ENCODE peak calls at places on chromosomes 16 and 17, in seven cellular contexts. One of them, this sample, is unnamed. For H3K4me1 and H3K36me3, the result is how much of the 10 kb centered on the place peaks cover.

GRCh38 chr17:7651959-7652658 is 1.4 kb downstream of the ATP1B2 start:
- DNase-seq in lung: no peak
- DNase-seq in esophagus squamous epithelium: no peak
- DNase-seq in uterus: no peak
- DNase-seq in CD8-positive, alpha-beta T cell: no peak
- DNase-seq in CD4-positive, alpha-beta memory T cell: no peak
- DNase-seq in IMR-90: no peak
- DNase-seq in this sample: no peak

GRCh38 chr17:58527949-58528348 is 13.5 kb upstream of the MTMR4 start:
- DNase-seq in CD4-positive, alpha-beta memory T cell: no peak
- DNase-seq in lung: no peak
- DNase-seq in uterus: no peak
- DNase-seq in IMR-90: peak
- DNase-seq in CD8-positive, alpha-beta T cell: no peak
- DNase-seq in esophagus squamous epithelium: no peak
- DNase-seq in this sample: no peak

GRCh38 chr16:89324056-89325010 is 106.8 kb downstream of the ZNF778 start:
- DNase-seq in esophagus squamous epithelium: no peak
- DNase-seq in IMR-90: peak
- DNase-seq in uterus: no peak
- DNase-seq in CD8-positive, alpha-beta T cell: no peak
- DNase-seq in lung: no peak
- DNase-seq in CD4-positive, alpha-beta memory T cell: no peak
- DNase-seq in this sample: peak

GRCh38 chr16:8237452-8237851 is 352.9 kb downstream of the TMEM114 start:
- DNase-seq in CD4-positive, alpha-beta memory T cell: no peak
- DNase-seq in esophagus squamous epithelium: no peak
- DNase-seq in IMR-90: no peak
- DNase-seq in uterus: no peak
- DNase-seq in CD8-positive, alpha-beta T cell: no peak
- DNase-seq in lung: no peak
- DNase-seq in this sample: no peak

GRCh38 chr17:37650419-37651003 is 7.3 kb upstream of the DDX52 start:
- DNase-seq in IMR-90: peak
- DNase-seq in CD8-positive, alpha-beta T cell: no peak
- DNase-seq in lung: no peak
- DNase-seq in uterus: no peak
- DNase-seq in CD4-positive, alpha-beta memory T cell: no peak
- DNase-seq in esophagus squamous epithelium: no peak
- DNase-seq in this sample: no peak

GRCh38 chr17:77694391-77695363 is 263.8 kb upstream of the TNRC6C start:
- DNase-seq in esophagus squamous epithelium: no peak
- DNase-seq in uterus: no peak
- DNase-seq in lung: no peak
- DNase-seq in IMR-90: no peak
- DNase-seq in CD4-positive, alpha-beta memory T cell: no peak
- DNase-seq in CD8-positive, alpha-beta T cell: no peak
- DNase-seq in this sample: no peak

GRCh38 chr16:20898938-20899502 is 1.1 kb downstream of the DCUN1D3 start:
- DNase-seq in CD8-positive, alpha-beta T cell: no peak
- DNase-seq in CD4-positive, alpha-beta memory T cell: no peak
- DNase-seq in esophagus squamous epithelium: no peak
- DNase-seq in lung: no peak
- DNase-seq in IMR-90: peak
- DNase-seq in uterus: no peak
- DNase-seq in this sample: no peak

GRCh38 chr17:60229189-60229802 is 79.5 kb downstream of the CA4 start:
- DNase-seq in CD8-positive, alpha-beta T cell: no peak
- DNase-seq in uterus: no peak
- DNase-seq in lung: no peak
- DNase-seq in esophagus squamous epithelium: no peak
- DNase-seq in IMR-90: peak
- DNase-seq in CD4-positive, alpha-beta memory T cell: no peak
- DNase-seq in this sample: no peak

GRCh38 chr16:12087901-12088364 is 111.4 kb downstream of the SNX29 start:
- DNase-seq in IMR-90: no peak
- DNase-seq in lung: no peak
- DNase-seq in CD4-positive, alpha-beta memory T cell: no peak
- DNase-seq in uterus: no peak
- DNase-seq in esophagus squamous epithelium: no peak
- DNase-seq in CD8-positive, alpha-beta T cell: peak
- DNase-seq in this sample: peak

GRCh38 chr16:50386139-50386538 is 17.4 kb upstream of the BRD7 start:
- DNase-seq in lung: no peak
- DNase-seq in CD8-positive, alpha-beta T cell: no peak
- DNase-seq in CD4-positive, alpha-beta memory T cell: no peak
- DNase-seq in uterus: no peak
- DNase-seq in esophagus squamous epithelium: no peak
- DNase-seq in IMR-90: no peak
- DNase-seq in this sample: no peak

GRCh38 chr16:83704656-83705055 is 103.1 kb upstream of the HSBP1 start:
- DNase-seq in CD4-positive, alpha-beta memory T cell: no peak
- DNase-seq in esophagus squamous epithelium: no peak
- DNase-seq in IMR-90: no peak
- DNase-seq in lung: no peak
- DNase-seq in uterus: no peak
- DNase-seq in CD8-positive, alpha-beta T cell: no peak
- DNase-seq in this sample: no peak

GRCh38 chr17:39799395-39799794 is 61.7 kb downstream of the GRB7 start:
- DNase-seq in IMR-90: no peak
- DNase-seq in esophagus squamous epithelium: no peak
- DNase-seq in lung: no peak
- DNase-seq in uterus: no peak
- DNase-seq in CD4-positive, alpha-beta memory T cell: no peak
- DNase-seq in CD8-positive, alpha-beta T cell: no peak
- DNase-seq in this sample: no peak

GRCh38 chr16:8847623-8848022 is 21.2 kb downstream of the CARHSP1 start:
- DNase-seq in CD4-positive, alpha-beta memory T cell: no peak
- DNase-seq in lung: no peak
- DNase-seq in esophagus squamous epithelium: no peak
- DNase-seq in IMR-90: no peak
- DNase-seq in uterus: no peak
- DNase-seq in CD8-positive, alpha-beta T cell: no peak
- DNase-seq in this sample: peak

GRCh38 chr16:2250652-2251280 is 621 bp downstream of the ECI1 start:
- DNase-seq in IMR-90: no peak
- DNase-seq in CD8-positive, alpha-beta T cell: peak
- DNase-seq in esophagus squamous epithelium: no peak
- DNase-seq in uterus: no peak
- DNase-seq in lung: no peak
- DNase-seq in CD4-positive, alpha-beta memory T cell: no peak
- DNase-seq in this sample: peak

GRCh38 chr16:2256531-2257140 is 5.2 kb upstream of the ECI1 start:
- DNase-seq in lung: no peak
- DNase-seq in CD8-positive, alpha-beta T cell: no peak
- DNase-seq in esophagus squamous epithelium: no peak
- DNase-seq in IMR-90: no peak
- DNase-seq in uterus: no peak
- DNase-seq in CD4-positive, alpha-beta memory T cell: no peak
- DNase-seq in this sample: no peak

GRCh38 chr16:2251281-2252111 is at the start of gene ECI1:
- DNase-seq in esophagus squamous epithelium: peak
- DNase-seq in lung: peak
- DNase-seq in uterus: peak
- DNase-seq in CD4-positive, alpha-beta memory T cell: peak
- DNase-seq in CD8-positive, alpha-beta T cell: peak
- DNase-seq in IMR-90: peak
- DNase-seq in this sample: peak

GRCh38 chr16:2253293-2253692 is 1.9 kb upstream of the ECI1 start:
- DNase-seq in uterus: no peak
- DNase-seq in esophagus squamous epithelium: no peak
- DNase-seq in IMR-90: no peak
- DNase-seq in lung: no peak
- DNase-seq in CD8-positive, alpha-beta T cell: no peak
- DNase-seq in CD4-positive, alpha-beta memory T cell: no peak
- DNase-seq in this sample: peak

DNA sequence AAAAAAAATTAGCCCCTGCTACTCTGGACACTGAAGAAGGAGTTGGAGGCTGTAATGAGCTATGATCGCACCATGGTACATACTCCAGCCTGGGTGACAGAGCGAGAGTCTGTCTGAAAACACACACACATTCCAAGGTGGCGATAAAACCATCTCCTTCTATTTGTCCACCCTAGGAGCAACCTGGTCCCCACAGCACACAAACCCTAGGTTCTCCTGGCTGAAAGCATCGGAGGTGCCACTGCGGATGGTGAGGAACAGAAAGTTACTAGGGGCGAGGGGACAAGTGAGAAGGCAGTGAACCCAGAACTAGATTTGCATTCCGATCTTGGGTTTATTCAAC is 1.4 kb upstream of the ECI1 start:
- DNase-seq in uterus: no peak
- DNase-seq in esophagus squamous epithelium: no peak
- DNase-seq in IMR-90: no peak
- DNase-seq in lung: no peak
- DNase-seq in CD4-positive, alpha-beta memory T cell: no peak
- DNase-seq in CD8-positive, alpha-beta T cell: no peak
- DNase-seq in this sample: no peak
- H3K4me1 ChIP-seq in uterus: under half
- H3K4me1 ChIP-seq in esophagus squamous epithelium: under half
- H3K4me1 ChIP-seq in IMR-90: under half
- H3K4me1 ChIP-seq in lung: under half
- H3K4me1 ChIP-seq in CD4-positive, alpha-beta memory T cell: under half
- H3K4me1 ChIP-seq in CD8-positive, alpha-beta T cell: under half
- H3K4me1 ChIP-seq in this sample: under half

GRCh38 chr17:64502021-64502420 is 4.1 kb downstream of the DDX5 start:
- DNase-seq in uterus: no peak
- DNase-seq in CD4-positive, alpha-beta memory T cell: no peak
- DNase-seq in lung: no peak
- DNase-seq in CD8-positive, alpha-beta T cell: no peak
- DNase-seq in IMR-90: no peak
- DNase-seq in esophagus squamous epithelium: no peak
- DNase-seq in this sample: no peak
- H3K4me3 ChIP-seq in uterus: no peak
- H3K4me3 ChIP-seq in CD4-positive, alpha-beta memory T cell: no peak
- H3K4me3 ChIP-seq in lung: no peak
- H3K4me3 ChIP-seq in CD8-positive, alpha-beta T cell: no peak
- H3K4me3 ChIP-seq in IMR-90: no peak
- H3K4me3 ChIP-seq in esophagus squamous epithelium: no peak
- H3K4me3 ChIP-seq in this sample: no peak

GRCh38 chr17:4035081-4035680 is 70.9 kb upstream of the ATP2A3 start:
- DNase-seq in lung: no peak
- DNase-seq in esophagus squamous epithelium: no peak
- DNase-seq in uterus: no peak
- DNase-seq in CD4-positive, alpha-beta memory T cell: no peak
- DNase-seq in IMR-90: no peak
- DNase-seq in CD8-positive, alpha-beta T cell: no peak
- DNase-seq in this sample: no peak

GRCh38 chr17:4038076-4038475 is 73.8 kb upstream of the ATP2A3 start:
- DNase-seq in uterus: no peak
- DNase-seq in CD4-positive, alpha-beta memory T cell: no peak
- DNase-seq in IMR-90: no peak
- DNase-seq in CD8-positive, alpha-beta T cell: no peak
- DNase-seq in esophagus squamous epithelium: no peak
- DNase-seq in lung: no peak
- DNase-seq in this sample: no peak

GRCh38 chr17:4032738-4033137 is 68.5 kb upstream of the ATP2A3 start:
- DNase-seq in CD8-positive, alpha-beta T cell: no peak
- DNase-seq in esophagus squamous epithelium: no peak
- DNase-seq in IMR-90: no peak
- DNase-seq in lung: no peak
- DNase-seq in uterus: no peak
- DNase-seq in CD4-positive, alpha-beta memory T cell: no peak
- DNase-seq in this sample: no peak

GRCh38 chr17:4032245-4032644 is 68.0 kb upstream of the ATP2A3 start:
- DNase-seq in CD8-positive, alpha-beta T cell: no peak
- DNase-seq in lung: no peak
- DNase-seq in CD4-positive, alpha-beta memory T cell: no peak
- DNase-seq in IMR-90: no peak
- DNase-seq in esophagus squamous epithelium: no peak
- DNase-seq in uterus: no peak
- DNase-seq in this sample: no peak

GRCh38 chr17:4033751-4034251 is 69.6 kb upstream of the ATP2A3 start:
- DNase-seq in uterus: no peak
- DNase-seq in CD8-positive, alpha-beta T cell: no peak
- DNase-seq in lung: no peak
- DNase-seq in IMR-90: no peak
- DNase-seq in esophagus squamous epithelium: no peak
- DNase-seq in CD4-positive, alpha-beta memory T cell: no peak
- DNase-seq in this sample: no peak
- H3K36me3 ChIP-seq in uterus: under half
- H3K36me3 ChIP-seq in CD8-positive, alpha-beta T cell: under half
- H3K36me3 ChIP-seq in lung: under half
- H3K36me3 ChIP-seq in IMR-90: under half
- H3K36me3 ChIP-seq in esophagus squamous epithelium: half or more
- H3K36me3 ChIP-seq in CD4-positive, alpha-beta memory T cell: half or more
- H3K36me3 ChIP-seq in this sample: under half

GRCh38 chr17:28473542-28473941 is at the start of gene SLC13A2:
- DNase-seq in lung: no peak
- DNase-seq in CD4-positive, alpha-beta memory T cell: no peak
- DNase-seq in CD8-positive, alpha-beta T cell: no peak
- DNase-seq in esophagus squamous epithelium: no peak
- DNase-seq in IMR-90: no peak
- DNase-seq in uterus: no peak
- DNase-seq in this sample: peak

GRCh38 chr17:28474035-28474640 is 694 bp downstream of the SLC13A2 start:
- DNase-seq in CD4-positive, alpha-beta memory T cell: no peak
- DNase-seq in CD8-positive, alpha-beta T cell: no peak
- DNase-seq in IMR-90: no peak
- DNase-seq in uterus: no peak
- DNase-seq in esophagus squamous epithelium: no peak
- DNase-seq in lung: no peak
- DNase-seq in this sample: no peak

GRCh38 chr17:28476076-28476475 is 2.6 kb downstream of the SLC13A2 start:
- DNase-seq in esophagus squamous epithelium: no peak
- DNase-seq in uterus: no peak
- DNase-seq in lung: no peak
- DNase-seq in CD8-positive, alpha-beta T cell: no peak
- DNase-seq in CD4-positive, alpha-beta memory T cell: no peak
- DNase-seq in IMR-90: no peak
- DNase-seq in this sample: no peak

GRCh38 chr17:28472871-28473497 is 460 bp upstream of the SLC13A2 start:
- DNase-seq in CD8-positive, alpha-beta T cell: no peak
- DNase-seq in uterus: no peak
- DNase-seq in lung: no peak
- DNase-seq in esophagus squamous epithelium: no peak
- DNase-seq in CD4-positive, alpha-beta memory T cell: no peak
- DNase-seq in IMR-90: no peak
- DNase-seq in this sample: no peak

DNA sequence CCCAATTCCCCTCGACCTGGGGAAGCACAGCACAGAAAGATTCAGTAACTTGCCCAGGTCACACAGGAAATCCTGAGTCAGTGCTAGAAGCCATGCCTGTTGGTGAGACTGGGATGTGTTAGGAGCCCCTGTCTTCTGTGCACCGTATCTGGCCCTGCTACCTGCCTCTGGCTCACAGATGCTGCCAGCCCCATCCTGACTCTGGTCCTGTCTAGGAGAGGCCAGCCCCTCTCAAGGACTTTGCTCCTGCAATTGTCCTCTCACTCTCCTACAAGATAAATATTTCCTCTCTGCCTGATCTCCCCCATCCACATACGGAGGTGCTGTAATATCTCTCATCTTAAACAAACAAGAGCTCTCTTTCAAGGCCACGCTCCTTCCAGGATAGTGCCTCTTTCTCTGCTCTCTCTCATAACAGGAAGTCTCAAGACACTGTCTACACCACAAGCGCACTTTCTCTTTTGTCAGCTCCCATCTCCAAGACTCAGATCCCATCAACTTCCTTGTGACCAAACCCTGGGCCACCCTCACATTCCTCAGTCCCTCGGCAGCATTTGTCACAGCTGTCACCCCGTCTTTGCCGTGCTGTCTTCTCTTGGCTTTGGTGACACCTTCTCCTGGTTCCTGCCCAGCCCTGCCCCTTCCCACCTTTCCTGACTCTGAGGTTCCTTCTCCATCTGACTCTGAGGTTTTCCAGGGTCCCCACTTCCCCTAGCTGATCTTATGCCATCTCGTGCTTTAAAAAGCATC is 1.9 kb downstream of the SLC13A2 start:
- DNase-seq in IMR-90: no peak
- DNase-seq in uterus: no peak
- DNase-seq in lung: no peak
- DNase-seq in CD4-positive, alpha-beta memory T cell: no peak
- DNase-seq in esophagus squamous epithelium: no peak
- DNase-seq in CD8-positive, alpha-beta T cell: no peak
- DNase-seq in this sample: peak
- H3K4me1 ChIP-seq in IMR-90: under half
- H3K4me1 ChIP-seq in uterus: under half
- H3K4me1 ChIP-seq in lung: under half
- H3K4me1 ChIP-seq in CD4-positive, alpha-beta memory T cell: under half
- H3K4me1 ChIP-seq in esophagus squamous epithelium: under half
- H3K4me1 ChIP-seq in CD8-positive, alpha-beta T cell: under half
- H3K4me1 ChIP-seq in this sample: under half